ENCODE peak calls at places on chromosomes 7 and 10, in seven cellular contexts. C, D, L, V, E, M and R are unnamed samples.

GRCh38 chr10:107264742-107265141 is 100.2 kb upstream of the SORCS1 start:
- DNase-seq in C (no peak), D (no peak), L (no peak), V (no peak), E (no peak), M (no peak), R (no peak)

GRCh38 chr7:90495241-90495640 is 25.8 kb downstream of the PTTG1IP2 start:
- DNase-seq in C (no peak), D (no peak), L (no peak), V (no peak), E (no peak), M (no peak), R (no peak)

GRCh38 chr7:92781117-92781720 is 55.2 kb downstream of the CDK6 start:
- DNase-seq in C (no peak), D (peak; percentile 80), L (no peak), V (no peak), E (no peak), M (no peak), R (no peak)

GRCh38 chr7:84107259-84107658 is 87.3 kb downstream of the SEMA3A start:
- DNase-seq in C (no peak), D (no peak), L (no peak), V (no peak), E (no peak), M (no peak), R (no peak)

GRCh38 chr10:28810062-28810870 is 132.9 kb downstream of the BAMBI start:
- DNase-seq in C (no peak), D (no peak), L (no peak), V (peak; percentile 38), E (no peak), M (no peak), R (no peak)

GRCh38 chr10:81730901-81731300 is 144.1 kb upstream of the NRG3 start:
- DNase-seq in C (no peak), D (no peak), L (no peak), V (no peak), E (no peak), M (no peak), R (no peak)

GRCh38 chr7:70856889-70857511 is 274.9 kb upstream of the GALNT17 start:
- DNase-seq in C (peak; percentile 40), D (peak; percentile 67), L (peak; percentile 12), V (peak; percentile 33), E (peak; percentile 58), M (peak; percentile 74), R (peak; percentile 80)

GRCh38 chr7:28406192-28406591 is 6.1 kb upstream of the CREB5 start:
- DNase-seq in C (no peak), D (no peak), L (no peak), V (no peak), E (no peak), M (no peak), R (no peak)

GRCh38 chr10:125375210-125375609 is 214.8 kb upstream of the CTBP2 start:
- DNase-seq in C (no peak), D (no peak), L (no peak), V (peak; percentile 2), E (no peak), M (no peak), R (no peak)

GRCh38 chr10:130395248-130395936 is 259.2 kb downstream of the GLRX3 start:
- DNase-seq in C (no peak), D (no peak), L (no peak), V (no peak), E (no peak), M (no peak), R (no peak)

GRCh38 chr10:29119374-29119773 is 169.5 kb upstream of the LYZL1 start:
- DNase-seq in C (no peak), D (peak; percentile 51), L (no peak), V (peak; percentile 18), E (no peak), M (no peak), R (peak; percentile 14)

GRCh38 chr10:97903128-97904025 is 53.7 kb downstream of the GOLGA7B start:
- DNase-seq in C (no peak), D (no peak), L (no peak), V (no peak), E (no peak), M (no peak), R (no peak)

GRCh38 chr10:102632394-102633062 is 11.8 kb upstream of the TRIM8 start:
- DNase-seq in C (no peak), D (no peak), L (no peak), V (peak; percentile 52), E (no peak), M (no peak), R (no peak)

GRCh38 chr7:13651167-13651566 is 338.3 kb downstream of the ETV1 start:
- DNase-seq in C (no peak), D (no peak), L (no peak), V (peak; percentile 7), E (no peak), M (no peak), R (no peak)

GRCh38 chr10:96642973-96643372 is 56.2 kb upstream of the TM9SF3 start:
- DNase-seq in C (no peak), D (peak; percentile 88), L (no peak), V (peak; percentile 31), E (peak; percentile 51), M (peak; percentile 35), R (peak; percentile 90)

GRCh38 chr7:47393406-47393805 is 188.5 kb downstream of the TNS3 start:
- DNase-seq in C (no peak), D (peak; percentile 27), L (no peak), V (no peak), E (no peak), M (no peak), R (no peak)

GRCh38 chr7:92466682-92467081 is 11.1 kb downstream of the ERVW-1 start:
- DNase-seq in C (no peak), D (no peak), L (no peak), V (no peak), E (no peak), M (no peak), R (no peak)

GRCh38 chr7:155258233-155258575 is 39.5 kb upstream of the INSIG1 start:
- DNase-seq in C (no peak), D (no peak), L (no peak), V (peak; percentile 79), E (no peak), M (peak; percentile 27), R (peak; percentile 44)

DNA sequence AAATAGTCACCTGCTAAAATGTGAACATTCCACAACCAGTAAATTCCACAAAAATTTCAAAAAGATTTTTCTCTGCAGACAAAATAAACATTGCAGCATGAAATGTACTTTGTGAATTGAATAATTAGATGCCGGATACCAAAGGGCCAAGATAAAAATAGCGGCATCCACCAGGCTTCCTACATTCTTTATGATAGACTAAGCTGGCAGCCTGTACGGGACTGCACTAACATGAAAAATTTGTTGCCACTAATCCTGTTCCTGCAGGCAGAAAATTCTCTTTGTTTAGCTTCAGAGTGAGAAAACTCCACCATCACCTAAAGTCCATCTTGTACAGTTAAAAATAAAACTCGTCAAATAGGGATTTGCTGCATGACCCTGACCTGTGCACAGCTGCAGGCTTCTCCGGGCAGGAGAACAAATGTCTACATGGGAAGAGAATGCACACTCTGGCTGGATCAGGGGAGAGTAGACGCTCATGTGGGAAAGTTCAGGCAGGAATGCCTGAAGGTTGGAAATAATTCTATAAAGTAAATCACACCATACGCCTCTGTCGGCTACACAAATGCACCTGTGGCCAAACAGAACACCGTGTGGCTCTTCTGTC is 15.6 kb upstream of the ADO start:
- DNase-seq in C (no peak), D (no peak), L (no peak), V (peak; percentile 22), E (no peak), M (no peak), R (no peak)
- TF ChIP-seq CTCF in C (no peak), D (no peak), L (no peak), V (no peak), E (no peak), M (no peak), R (no peak)

DNA sequence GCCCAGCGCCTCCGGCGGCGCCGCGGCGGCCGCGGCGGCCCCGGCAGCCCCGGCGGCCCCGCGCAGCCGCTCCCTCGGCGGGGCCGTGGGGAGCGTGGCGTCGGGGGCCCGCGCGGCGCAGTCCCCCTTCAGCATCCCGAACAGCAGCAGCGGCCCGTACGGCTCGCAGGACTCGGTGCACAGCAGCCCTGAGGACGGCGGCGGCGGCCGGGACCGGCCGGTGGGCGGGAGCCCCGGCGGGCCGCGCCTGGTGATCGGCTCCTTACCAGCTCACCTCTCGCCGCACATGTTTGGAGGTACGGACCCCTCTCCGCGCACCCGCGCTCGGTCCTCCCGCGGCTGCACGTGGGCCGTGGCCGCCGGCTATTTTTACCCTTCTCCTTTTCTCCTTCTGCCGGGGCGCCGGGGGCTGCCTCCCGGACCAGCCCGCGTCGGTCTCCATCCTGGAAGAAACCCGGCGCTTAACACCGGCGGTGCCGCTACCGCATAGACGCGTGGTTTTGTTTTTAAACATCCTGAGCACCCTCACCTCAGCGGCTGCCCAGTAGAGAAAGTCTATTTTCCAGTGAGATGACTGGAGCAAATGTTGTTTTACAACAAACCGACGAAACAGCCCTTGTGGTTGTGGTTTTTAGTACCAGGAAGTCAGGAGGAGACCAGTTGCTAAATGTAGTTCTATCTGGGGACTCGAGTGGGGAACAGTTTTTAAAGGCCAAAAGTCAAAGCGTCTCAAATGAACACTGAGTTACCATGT is 1.3 kb downstream of the ZNRF2 start:
- DNase-seq in C (no peak), D (peak; percentile 57), L (no peak), V (peak; percentile 46), E (no peak), M (peak; percentile 20), R (peak; percentile 33)
- TF ChIP-seq POLR2A in C (no peak), D (peak; percentile 23), L (no peak), V (no peak), E (no peak), M (no peak), R (peak; percentile 36)

GRCh38 chr7:128351296-128352123 is 7.8 kb upstream of the RBM28 start:
- DNase-seq in C (no peak), D (no peak), L (no peak), V (no peak), E (no peak), M (no peak), R (no peak)

GRCh38 chr7:128352138-128352537 is 8.4 kb upstream of the RBM28 start:
- DNase-seq in C (no peak), D (peak; percentile 70), L (no peak), V (peak; percentile 10), E (no peak), M (no peak), R (peak; percentile 67)

GRCh38 chr7:128353610-128354009 is 7.9 kb downstream of the PRRT4 start:
- DNase-seq in C (no peak), D (no peak), L (no peak), V (no peak), E (no peak), M (no peak), R (no peak)

GRCh38 chr7:128352636-128353035 is 8.9 kb downstream of the PRRT4 start:
- DNase-seq in C (no peak), D (no peak), L (no peak), V (no peak), E (no peak), M (no peak), R (no peak)

DNA sequence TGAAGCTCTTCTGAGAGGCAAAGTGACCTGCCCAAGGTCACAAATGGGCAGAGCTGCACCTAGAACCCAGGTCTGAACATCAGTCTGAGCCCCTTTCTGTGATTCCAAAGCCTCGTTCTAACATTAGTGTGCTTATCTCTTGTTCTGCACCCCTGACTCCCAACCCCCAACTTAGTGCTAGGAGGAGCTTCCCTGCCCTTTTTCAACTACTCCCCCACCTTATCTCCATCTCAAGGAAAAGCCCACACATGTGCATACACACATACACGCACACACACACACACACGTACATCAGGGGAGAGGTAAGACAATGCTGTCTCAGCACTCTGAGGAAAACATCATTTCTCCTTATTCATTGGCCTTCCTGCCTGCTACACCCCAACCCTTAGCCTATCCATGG is 8.3 kb downstream of the PRRT4 start:
- DNase-seq in C (no peak), D (no peak), L (no peak), V (no peak), E (no peak), M (no peak), R (no peak)
- H3K4me1 ChIP-seq in C (no peaks in the 10 kb centered on the region), D (no peaks in the 10 kb centered on the region), L (no peaks in the 10 kb centered on the region), V (no peaks in the 10 kb centered on the region), E (peaks cover 8% of the 10 kb centered on the region), M (no peaks in the 10 kb centered on the region), R (peaks cover 12% of the 10 kb centered on the region)

GRCh38 chr10:12252882-12253546 is 57.0 kb downstream of the CDC123 start:
- DNase-seq in C (peak; percentile 43), D (no peak), L (no peak), V (peak; percentile 34), E (no peak), M (no peak), R (peak; percentile 21)
- TF ChIP-seq CTCF in C (peak; percentile 39), D (peak; percentile 4), L (peak; percentile 64), V (peak; percentile 34), E (no peak), M (no peak), R (peak; percentile 14)